ENCODE peak calls at places on chromosomes 12 and 14, in eight cellular contexts. One of them, this sample, is unnamed.

GRCh38 chr12:52871291-52871961 is 22.6 kb upstream of the KRT78 start:
- DNase-seq in caudate nucleus: no peak
- DNase-seq in SW 1271: peak
- DNase-seq in stimulated activated CD8-positive, alpha-beta memory T cell treated with anti-CD3 and anti-CD28 coated beads, Interleukin-12 subunit alpha, Interleukin-12 subunit beta, amount 100 ng/mL, for 1 hour: no peak
- DNase-seq in BE2C: no peak
- DNase-seq in progenitor cell of endocrine pancreas: no peak
- DNase-seq in fibroblast of lung: peak
- DNase-seq in activated CD4-positive, alpha-beta memory T cell treated with anti-CD3 and anti-CD28 coated beads, Interleukin-2, amount 10 ng/mL, durations not matched to agents 7 days and 5 days: no peak
- DNase-seq in this sample: peak

GRCh38 chr12:71565568-71565967 is 98.1 kb downstream of the ZFC3H1 start:
- DNase-seq in caudate nucleus: no peak
- DNase-seq in SW 1271: no peak
- DNase-seq in stimulated activated CD8-positive, alpha-beta memory T cell treated with anti-CD3 and anti-CD28 coated beads, Interleukin-12 subunit alpha, Interleukin-12 subunit beta, amount 100 ng/mL, for 1 hour: no peak
- DNase-seq in BE2C: no peak
- DNase-seq in progenitor cell of endocrine pancreas: no peak
- DNase-seq in fibroblast of lung: peak
- DNase-seq in activated CD4-positive, alpha-beta memory T cell treated with anti-CD3 and anti-CD28 coated beads, Interleukin-2, amount 10 ng/mL, durations not matched to agents 7 days and 5 days: no peak
- DNase-seq in this sample: no peak

GRCh38 chr12:70598467-70599194 is 38.6 kb downstream of the PTPRB start:
- DNase-seq in caudate nucleus: no peak
- DNase-seq in SW 1271: no peak
- DNase-seq in stimulated activated CD8-positive, alpha-beta memory T cell treated with anti-CD3 and anti-CD28 coated beads, Interleukin-12 subunit alpha, Interleukin-12 subunit beta, amount 100 ng/mL, for 1 hour: no peak
- DNase-seq in BE2C: no peak
- DNase-seq in progenitor cell of endocrine pancreas: no peak
- DNase-seq in fibroblast of lung: peak
- DNase-seq in activated CD4-positive, alpha-beta memory T cell treated with anti-CD3 and anti-CD28 coated beads, Interleukin-2, amount 10 ng/mL, durations not matched to agents 7 days and 5 days: no peak
- DNase-seq in this sample: no peak

GRCh38 chr12:71158361-71158882 is 623 bp upstream of the TSPAN8 start:
- DNase-seq in caudate nucleus: no peak
- DNase-seq in SW 1271: no peak
- DNase-seq in stimulated activated CD8-positive, alpha-beta memory T cell treated with anti-CD3 and anti-CD28 coated beads, Interleukin-12 subunit alpha, Interleukin-12 subunit beta, amount 100 ng/mL, for 1 hour: no peak
- DNase-seq in BE2C: no peak
- DNase-seq in progenitor cell of endocrine pancreas: no peak
- DNase-seq in fibroblast of lung: peak
- DNase-seq in activated CD4-positive, alpha-beta memory T cell treated with anti-CD3 and anti-CD28 coated beads, Interleukin-2, amount 10 ng/mL, durations not matched to agents 7 days and 5 days: no peak
- DNase-seq in this sample: no peak

GRCh38 chr14:44612002-44612401 is 104.9 kb upstream of the FSCB start:
- DNase-seq in caudate nucleus: no peak
- DNase-seq in SW 1271: no peak
- DNase-seq in stimulated activated CD8-positive, alpha-beta memory T cell treated with anti-CD3 and anti-CD28 coated beads, Interleukin-12 subunit alpha, Interleukin-12 subunit beta, amount 100 ng/mL, for 1 hour: no peak
- DNase-seq in BE2C: no peak
- DNase-seq in progenitor cell of endocrine pancreas: no peak
- DNase-seq in fibroblast of lung: no peak
- DNase-seq in activated CD4-positive, alpha-beta memory T cell treated with anti-CD3 and anti-CD28 coated beads, Interleukin-2, amount 10 ng/mL, durations not matched to agents 7 days and 5 days: no peak
- DNase-seq in this sample: no peak

GRCh38 chr14:104201063-104201462 is 62.7 kb downstream of the KIF26A start:
- DNase-seq in caudate nucleus: no peak
- DNase-seq in SW 1271: no peak
- DNase-seq in stimulated activated CD8-positive, alpha-beta memory T cell treated with anti-CD3 and anti-CD28 coated beads, Interleukin-12 subunit alpha, Interleukin-12 subunit beta, amount 100 ng/mL, for 1 hour: no peak
- DNase-seq in BE2C: no peak
- DNase-seq in progenitor cell of endocrine pancreas: no peak
- DNase-seq in fibroblast of lung: no peak
- DNase-seq in activated CD4-positive, alpha-beta memory T cell treated with anti-CD3 and anti-CD28 coated beads, Interleukin-2, amount 10 ng/mL, durations not matched to agents 7 days and 5 days: no peak
- DNase-seq in this sample: no peak

GRCh38 chr14:95597784-95598204 is 62.9 kb downstream of the GLRX5 start:
- DNase-seq in caudate nucleus: no peak
- DNase-seq in SW 1271: no peak
- DNase-seq in stimulated activated CD8-positive, alpha-beta memory T cell treated with anti-CD3 and anti-CD28 coated beads, Interleukin-12 subunit alpha, Interleukin-12 subunit beta, amount 100 ng/mL, for 1 hour: no peak
- DNase-seq in BE2C: peak
- DNase-seq in progenitor cell of endocrine pancreas: peak
- DNase-seq in fibroblast of lung: peak
- DNase-seq in activated CD4-positive, alpha-beta memory T cell treated with anti-CD3 and anti-CD28 coated beads, Interleukin-2, amount 10 ng/mL, durations not matched to agents 7 days and 5 days: no peak
- DNase-seq in this sample: no peak

GRCh38 chr14:69674546-69675245 is 63.3 kb downstream of the SUSD6 start:
- DNase-seq in caudate nucleus: no peak
- DNase-seq in SW 1271: no peak
- DNase-seq in stimulated activated CD8-positive, alpha-beta memory T cell treated with anti-CD3 and anti-CD28 coated beads, Interleukin-12 subunit alpha, Interleukin-12 subunit beta, amount 100 ng/mL, for 1 hour: no peak
- DNase-seq in BE2C: no peak
- DNase-seq in progenitor cell of endocrine pancreas: no peak
- DNase-seq in fibroblast of lung: no peak
- DNase-seq in activated CD4-positive, alpha-beta memory T cell treated with anti-CD3 and anti-CD28 coated beads, Interleukin-2, amount 10 ng/mL, durations not matched to agents 7 days and 5 days: no peak
- DNase-seq in this sample: no peak

GRCh38 chr14:34046799-34047520 is 96.1 kb upstream of the EGLN3 start:
- DNase-seq in caudate nucleus: no peak
- DNase-seq in SW 1271: no peak
- DNase-seq in stimulated activated CD8-positive, alpha-beta memory T cell treated with anti-CD3 and anti-CD28 coated beads, Interleukin-12 subunit alpha, Interleukin-12 subunit beta, amount 100 ng/mL, for 1 hour: no peak
- DNase-seq in BE2C: no peak
- DNase-seq in progenitor cell of endocrine pancreas: no peak
- DNase-seq in fibroblast of lung: no peak
- DNase-seq in activated CD4-positive, alpha-beta memory T cell treated with anti-CD3 and anti-CD28 coated beads, Interleukin-2, amount 10 ng/mL, durations not matched to agents 7 days and 5 days: no peak
- DNase-seq in this sample: no peak

GRCh38 chr14:104317975-104318557 is 179.7 kb downstream of the KIF26A start:
- DNase-seq in caudate nucleus: no peak
- DNase-seq in SW 1271: no peak
- DNase-seq in stimulated activated CD8-positive, alpha-beta memory T cell treated with anti-CD3 and anti-CD28 coated beads, Interleukin-12 subunit alpha, Interleukin-12 subunit beta, amount 100 ng/mL, for 1 hour: no peak
- DNase-seq in BE2C: no peak
- DNase-seq in progenitor cell of endocrine pancreas: no peak
- DNase-seq in fibroblast of lung: no peak
- DNase-seq in activated CD4-positive, alpha-beta memory T cell treated with anti-CD3 and anti-CD28 coated beads, Interleukin-2, amount 10 ng/mL, durations not matched to agents 7 days and 5 days: no peak
- DNase-seq in this sample: no peak

GRCh38 chr12:97452839-97453238 is 9.8 kb upstream of the RMST start:
- DNase-seq in caudate nucleus: no peak
- DNase-seq in SW 1271: no peak
- DNase-seq in stimulated activated CD8-positive, alpha-beta memory T cell treated with anti-CD3 and anti-CD28 coated beads, Interleukin-12 subunit alpha, Interleukin-12 subunit beta, amount 100 ng/mL, for 1 hour: no peak
- DNase-seq in BE2C: no peak
- DNase-seq in progenitor cell of endocrine pancreas: no peak
- DNase-seq in fibroblast of lung: no peak
- DNase-seq in activated CD4-positive, alpha-beta memory T cell treated with anti-CD3 and anti-CD28 coated beads, Interleukin-2, amount 10 ng/mL, durations not matched to agents 7 days and 5 days: no peak
- DNase-seq in this sample: no peak

GRCh38 chr14:76352639-76353281 is 23.2 kb upstream of the ESRRB start:
- DNase-seq in caudate nucleus: peak
- DNase-seq in SW 1271: no peak
- DNase-seq in stimulated activated CD8-positive, alpha-beta memory T cell treated with anti-CD3 and anti-CD28 coated beads, Interleukin-12 subunit alpha, Interleukin-12 subunit beta, amount 100 ng/mL, for 1 hour: peak
- DNase-seq in BE2C: peak
- DNase-seq in progenitor cell of endocrine pancreas: peak
- DNase-seq in fibroblast of lung: peak
- DNase-seq in activated CD4-positive, alpha-beta memory T cell treated with anti-CD3 and anti-CD28 coated beads, Interleukin-2, amount 10 ng/mL, durations not matched to agents 7 days and 5 days: peak
- DNase-seq in this sample: no peak

GRCh38 chr12:10397311-10397710 is 7.5 kb upstream of the KLRK1 start:
- DNase-seq in caudate nucleus: no peak
- DNase-seq in SW 1271: no peak
- DNase-seq in stimulated activated CD8-positive, alpha-beta memory T cell treated with anti-CD3 and anti-CD28 coated beads, Interleukin-12 subunit alpha, Interleukin-12 subunit beta, amount 100 ng/mL, for 1 hour: no peak
- DNase-seq in BE2C: no peak
- DNase-seq in progenitor cell of endocrine pancreas: no peak
- DNase-seq in fibroblast of lung: no peak
- DNase-seq in activated CD4-positive, alpha-beta memory T cell treated with anti-CD3 and anti-CD28 coated beads, Interleukin-2, amount 10 ng/mL, durations not matched to agents 7 days and 5 days: no peak
- DNase-seq in this sample: no peak

GRCh38 chr14:56119221-56119967 is 1.2 kb downstream of the PELI2 start:
- DNase-seq in caudate nucleus: peak
- DNase-seq in SW 1271: no peak
- DNase-seq in stimulated activated CD8-positive, alpha-beta memory T cell treated with anti-CD3 and anti-CD28 coated beads, Interleukin-12 subunit alpha, Interleukin-12 subunit beta, amount 100 ng/mL, for 1 hour: no peak
- DNase-seq in BE2C: peak
- DNase-seq in progenitor cell of endocrine pancreas: peak
- DNase-seq in fibroblast of lung: peak
- DNase-seq in activated CD4-positive, alpha-beta memory T cell treated with anti-CD3 and anti-CD28 coated beads, Interleukin-2, amount 10 ng/mL, durations not matched to agents 7 days and 5 days: peak
- DNase-seq in this sample: no peak

GRCh38 chr12:58105225-58106119 is 164.1 kb downstream of the ATP23 start:
- DNase-seq in caudate nucleus: no peak
- DNase-seq in SW 1271: no peak
- DNase-seq in stimulated activated CD8-positive, alpha-beta memory T cell treated with anti-CD3 and anti-CD28 coated beads, Interleukin-12 subunit alpha, Interleukin-12 subunit beta, amount 100 ng/mL, for 1 hour: no peak
- DNase-seq in BE2C: no peak
- DNase-seq in progenitor cell of endocrine pancreas: no peak
- DNase-seq in fibroblast of lung: peak
- DNase-seq in activated CD4-positive, alpha-beta memory T cell treated with anti-CD3 and anti-CD28 coated beads, Interleukin-2, amount 10 ng/mL, durations not matched to agents 7 days and 5 days: no peak
- DNase-seq in this sample: no peak

GRCh38 chr14:89720076-89720687 is 234.3 kb downstream of the EFCAB11 start:
- DNase-seq in caudate nucleus: no peak
- DNase-seq in SW 1271: no peak
- DNase-seq in stimulated activated CD8-positive, alpha-beta memory T cell treated with anti-CD3 and anti-CD28 coated beads, Interleukin-12 subunit alpha, Interleukin-12 subunit beta, amount 100 ng/mL, for 1 hour: no peak
- DNase-seq in BE2C: no peak
- DNase-seq in progenitor cell of endocrine pancreas: no peak
- DNase-seq in fibroblast of lung: no peak
- DNase-seq in activated CD4-positive, alpha-beta memory T cell treated with anti-CD3 and anti-CD28 coated beads, Interleukin-2, amount 10 ng/mL, durations not matched to agents 7 days and 5 days: peak
- DNase-seq in this sample: no peak

GRCh38 chr14:104227806-104228205 is 89.4 kb downstream of the KIF26A start:
- DNase-seq in caudate nucleus: no peak
- DNase-seq in SW 1271: no peak
- DNase-seq in stimulated activated CD8-positive, alpha-beta memory T cell treated with anti-CD3 and anti-CD28 coated beads, Interleukin-12 subunit alpha, Interleukin-12 subunit beta, amount 100 ng/mL, for 1 hour: no peak
- DNase-seq in BE2C: no peak
- DNase-seq in progenitor cell of endocrine pancreas: no peak
- DNase-seq in fibroblast of lung: no peak
- DNase-seq in activated CD4-positive, alpha-beta memory T cell treated with anti-CD3 and anti-CD28 coated beads, Interleukin-2, amount 10 ng/mL, durations not matched to agents 7 days and 5 days: peak
- DNase-seq in this sample: no peak

GRCh38 chr12:6529291-6529737 is 5.0 kb upstream of the GAPDH start:
- DNase-seq in caudate nucleus: no peak
- DNase-seq in SW 1271: no peak
- DNase-seq in stimulated activated CD8-positive, alpha-beta memory T cell treated with anti-CD3 and anti-CD28 coated beads, Interleukin-12 subunit alpha, Interleukin-12 subunit beta, amount 100 ng/mL, for 1 hour: no peak
- DNase-seq in BE2C: no peak
- DNase-seq in progenitor cell of endocrine pancreas: no peak
- DNase-seq in fibroblast of lung: no peak
- DNase-seq in activated CD4-positive, alpha-beta memory T cell treated with anti-CD3 and anti-CD28 coated beads, Interleukin-2, amount 10 ng/mL, durations not matched to agents 7 days and 5 days: no peak
- DNase-seq in this sample: no peak

GRCh38 chr14:74241611-74242005 is 2.4 kb downstream of the VSX2 start:
- DNase-seq in caudate nucleus: no peak
- DNase-seq in SW 1271: no peak
- DNase-seq in stimulated activated CD8-positive, alpha-beta memory T cell treated with anti-CD3 and anti-CD28 coated beads, Interleukin-12 subunit alpha, Interleukin-12 subunit beta, amount 100 ng/mL, for 1 hour: no peak
- DNase-seq in BE2C: no peak
- DNase-seq in progenitor cell of endocrine pancreas: no peak
- DNase-seq in fibroblast of lung: no peak
- DNase-seq in activated CD4-positive, alpha-beta memory T cell treated with anti-CD3 and anti-CD28 coated beads, Interleukin-2, amount 10 ng/mL, durations not matched to agents 7 days and 5 days: no peak
- DNase-seq in this sample: no peak

GRCh38 chr12:6542209-6543009 is 8.1 kb downstream of the GAPDH start:
- DNase-seq in caudate nucleus: no peak
- DNase-seq in SW 1271: no peak
- DNase-seq in stimulated activated CD8-positive, alpha-beta memory T cell treated with anti-CD3 and anti-CD28 coated beads, Interleukin-12 subunit alpha, Interleukin-12 subunit beta, amount 100 ng/mL, for 1 hour: no peak
- DNase-seq in BE2C: no peak
- DNase-seq in progenitor cell of endocrine pancreas: no peak
- DNase-seq in fibroblast of lung: no peak
- DNase-seq in activated CD4-positive, alpha-beta memory T cell treated with anti-CD3 and anti-CD28 coated beads, Interleukin-2, amount 10 ng/mL, durations not matched to agents 7 days and 5 days: no peak
- DNase-seq in this sample: no peak

GRCh38 chr12:54357802-54358619 is 6.3 kb downstream of the GPR84 start:
- DNase-seq in caudate nucleus: no peak
- DNase-seq in SW 1271: no peak
- DNase-seq in stimulated activated CD8-positive, alpha-beta memory T cell treated with anti-CD3 and anti-CD28 coated beads, Interleukin-12 subunit alpha, Interleukin-12 subunit beta, amount 100 ng/mL, for 1 hour: no peak
- DNase-seq in BE2C: no peak
- DNase-seq in progenitor cell of endocrine pancreas: no peak
- DNase-seq in fibroblast of lung: peak
- DNase-seq in activated CD4-positive, alpha-beta memory T cell treated with anti-CD3 and anti-CD28 coated beads, Interleukin-2, amount 10 ng/mL, durations not matched to agents 7 days and 5 days: peak
- DNase-seq in this sample: no peak

GRCh38 chr12:27244680-27245005 is 557 bp downstream of the STK38L start:
- DNase-seq in caudate nucleus: no peak
- DNase-seq in SW 1271: no peak
- DNase-seq in stimulated activated CD8-positive, alpha-beta memory T cell treated with anti-CD3 and anti-CD28 coated beads, Interleukin-12 subunit alpha, Interleukin-12 subunit beta, amount 100 ng/mL, for 1 hour: no peak
- DNase-seq in BE2C: no peak
- DNase-seq in progenitor cell of endocrine pancreas: no peak
- DNase-seq in fibroblast of lung: no peak
- DNase-seq in activated CD4-positive, alpha-beta memory T cell treated with anti-CD3 and anti-CD28 coated beads, Interleukin-2, amount 10 ng/mL, durations not matched to agents 7 days and 5 days: no peak
- DNase-seq in this sample: no peak

GRCh38 chr14:35414365-35414764 is 9.8 kb upstream of the NFKBIA start:
- DNase-seq in caudate nucleus: no peak
- DNase-seq in SW 1271: no peak
- DNase-seq in stimulated activated CD8-positive, alpha-beta memory T cell treated with anti-CD3 and anti-CD28 coated beads, Interleukin-12 subunit alpha, Interleukin-12 subunit beta, amount 100 ng/mL, for 1 hour: no peak
- DNase-seq in BE2C: no peak
- DNase-seq in progenitor cell of endocrine pancreas: no peak
- DNase-seq in fibroblast of lung: peak
- DNase-seq in activated CD4-positive, alpha-beta memory T cell treated with anti-CD3 and anti-CD28 coated beads, Interleukin-2, amount 10 ng/mL, durations not matched to agents 7 days and 5 days: no peak
- DNase-seq in this sample: no peak

GRCh38 chr14:103686831-103687485 is 28.3 kb downstream of the XRCC3 start:
- DNase-seq in caudate nucleus: no peak
- DNase-seq in SW 1271: no peak
- DNase-seq in stimulated activated CD8-positive, alpha-beta memory T cell treated with anti-CD3 and anti-CD28 coated beads, Interleukin-12 subunit alpha, Interleukin-12 subunit beta, amount 100 ng/mL, for 1 hour: no peak
- DNase-seq in BE2C: no peak
- DNase-seq in progenitor cell of endocrine pancreas: no peak
- DNase-seq in fibroblast of lung: peak
- DNase-seq in activated CD4-positive, alpha-beta memory T cell treated with anti-CD3 and anti-CD28 coated beads, Interleukin-2, amount 10 ng/mL, durations not matched to agents 7 days and 5 days: no peak
- DNase-seq in this sample: no peak

GRCh38 chr14:39682563-39682962 is 250.3 kb upstream of the FBXO33 start:
- DNase-seq in caudate nucleus: no peak
- DNase-seq in SW 1271: no peak
- DNase-seq in stimulated activated CD8-positive, alpha-beta memory T cell treated with anti-CD3 and anti-CD28 coated beads, Interleukin-12 subunit alpha, Interleukin-12 subunit beta, amount 100 ng/mL, for 1 hour: no peak
- DNase-seq in BE2C: no peak
- DNase-seq in progenitor cell of endocrine pancreas: no peak
- DNase-seq in fibroblast of lung: no peak
- DNase-seq in activated CD4-positive, alpha-beta memory T cell treated with anti-CD3 and anti-CD28 coated beads, Interleukin-2, amount 10 ng/mL, durations not matched to agents 7 days and 5 days: no peak
- DNase-seq in this sample: no peak

GRCh38 chr12:3316776-3317480 is 174.1 kb upstream of the PRMT8 start:
- DNase-seq in caudate nucleus: no peak
- DNase-seq in SW 1271: no peak
- DNase-seq in stimulated activated CD8-positive, alpha-beta memory T cell treated with anti-CD3 and anti-CD28 coated beads, Interleukin-12 subunit alpha, Interleukin-12 subunit beta, amount 100 ng/mL, for 1 hour: no peak
- DNase-seq in BE2C: no peak
- DNase-seq in progenitor cell of endocrine pancreas: no peak
- DNase-seq in fibroblast of lung: no peak
- DNase-seq in activated CD4-positive, alpha-beta memory T cell treated with anti-CD3 and anti-CD28 coated beads, Interleukin-2, amount 10 ng/mL, durations not matched to agents 7 days and 5 days: no peak
- DNase-seq in this sample: no peak

GRCh38 chr14:101511620-101512395 is 49.5 kb upstream of the DIO3 start:
- DNase-seq in caudate nucleus: no peak
- DNase-seq in SW 1271: no peak
- DNase-seq in stimulated activated CD8-positive, alpha-beta memory T cell treated with anti-CD3 and anti-CD28 coated beads, Interleukin-12 subunit alpha, Interleukin-12 subunit beta, amount 100 ng/mL, for 1 hour: no peak
- DNase-seq in BE2C: no peak
- DNase-seq in progenitor cell of endocrine pancreas: no peak
- DNase-seq in fibroblast of lung: no peak
- DNase-seq in activated CD4-positive, alpha-beta memory T cell treated with anti-CD3 and anti-CD28 coated beads, Interleukin-2, amount 10 ng/mL, durations not matched to agents 7 days and 5 days: no peak
- DNase-seq in this sample: no peak

GRCh38 chr14:98195256-98195655 is 1076.7 kb downstream of the BCL11B start:
- DNase-seq in caudate nucleus: no peak
- DNase-seq in SW 1271: no peak
- DNase-seq in stimulated activated CD8-positive, alpha-beta memory T cell treated with anti-CD3 and anti-CD28 coated beads, Interleukin-12 subunit alpha, Interleukin-12 subunit beta, amount 100 ng/mL, for 1 hour: no peak
- DNase-seq in BE2C: no peak
- DNase-seq in progenitor cell of endocrine pancreas: no peak
- DNase-seq in fibroblast of lung: no peak
- DNase-seq in activated CD4-positive, alpha-beta memory T cell treated with anti-CD3 and anti-CD28 coated beads, Interleukin-2, amount 10 ng/mL, durations not matched to agents 7 days and 5 days: no peak
- DNase-seq in this sample: no peak

GRCh38 chr14:96434040-96434439 is 42.1 kb downstream of the AK7 start:
- DNase-seq in caudate nucleus: no peak
- DNase-seq in SW 1271: no peak
- DNase-seq in stimulated activated CD8-positive, alpha-beta memory T cell treated with anti-CD3 and anti-CD28 coated beads, Interleukin-12 subunit alpha, Interleukin-12 subunit beta, amount 100 ng/mL, for 1 hour: no peak
- DNase-seq in BE2C: no peak
- DNase-seq in progenitor cell of endocrine pancreas: no peak
- DNase-seq in fibroblast of lung: no peak
- DNase-seq in activated CD4-positive, alpha-beta memory T cell treated with anti-CD3 and anti-CD28 coated beads, Interleukin-2, amount 10 ng/mL, durations not matched to agents 7 days and 5 days: no peak
- DNase-seq in this sample: no peak

This sample was measured in PC-9.